ENCODE peak calls at places on chromosome 19, in ten cellular contexts. M, S, V, R, T, H, Z, L, A and B are unnamed samples.

GRCh38 chr19:6697291-6697690 is 23.2 kb downstream of the C3 start:
- DNase-seq in Z (no peak), V (no peak), R (no peak), S (no peak), H (no peak), L (no peak), A (no peak), T (no peak), M (no peak), B (no peak)

GRCh38 chr19:49859838-49860715 is 7.3 kb downstream of the PNKP start:
- DNase-seq in T (no peak), V (no peak), L (no peak), S (no peak), Z (no peak), M (no peak), A (no peak), R (no peak), H (no peak), B (no peak)

GRCh38 chr19:13169769-13170168 is 19.6 kb downstream of the IER2 start:
- DNase-seq in S (no peak), T (no peak), H (peak), V (peak), Z (peak), L (no peak), M (no peak), A (peak), R (no peak), B (peak)

GRCh38 chr19:48741222-48741999 is 1.0 kb upstream of the RASIP1 start:
- DNase-seq in H (peak), A (peak), R (peak), S (no peak), M (no peak), V (peak), T (no peak), L (no peak), Z (no peak), B (no peak)

GRCh38 chr19:39155114-39155700 is 29.6 kb downstream of the PAK4 start:
- DNase-seq in S (no peak), H (no peak), T (no peak), A (no peak), L (no peak), V (no peak), M (no peak), Z (no peak), R (no peak), B (no peak)

GRCh38 chr19:56083668-56084067 is 37.4 kb downstream of the ZNF787 start:
- DNase-seq in L (no peak), H (no peak), T (no peak), A (no peak), R (no peak), V (no peak), S (no peak), Z (no peak), M (no peak), B (no peak)

GRCh38 chr19:51060336-51060735 is 4.6 kb downstream of the KLK13 start:
- DNase-seq in A (no peak), M (no peak), V (no peak), H (no peak), T (no peak), Z (no peak), R (no peak), L (no peak), S (no peak), B (no peak)

GRCh38 chr19:11382898-11383705 is 1.0 kb downstream of the EPOR start:
- DNase-seq in A (peak), L (no peak), M (peak), H (no peak), R (peak), Z (peak), S (no peak), T (no peak), V (peak), B (no peak)

GRCh38 chr19:17475541-17476115 is 5.3 kb downstream of the SLC27A1 start:
- DNase-seq in M (no peak), R (no peak), T (no peak), Z (no peak), A (peak), L (no peak), S (peak), H (no peak), V (peak), B (peak)

GRCh38 chr19:50311723-50312635 is 17.2 kb downstream of the KCNC3 start:
- DNase-seq in M (no peak), R (no peak), L (no peak), A (no peak), V (peak), H (no peak), Z (peak), T (no peak), S (no peak), B (peak)